ENCODE peak calls at places on chromosomes 4 and X, in ten cellular contexts. One of them, this sample, is unnamed.

GRCh38 chr4:165328101-165328425 is 594 bp downstream of the MSMO1 start:
- DNase-seq in GM10248: no peak
- DNase-seq in anterior cingulate cortex: no peak
- DNase-seq in KBM-7: no peak
- DNase-seq in CD8-positive, alpha-beta T cell: no peak
- DNase-seq in NCI-H1930: no peak
- DNase-seq in posterior cingulate gyrus: no peak
- DNase-seq in GM13977: no peak
- DNase-seq in NCI-H146: no peak
- DNase-seq in colonic mucosa: no peak
- DNase-seq in this sample: no peak

GRCh38 chr4:38154681-38155588 is 194.7 kb downstream of the PTTG2 start:
- DNase-seq in anterior cingulate cortex: peak
- DNase-seq in NCI-H1930: no peak
- DNase-seq in colonic mucosa: peak
- DNase-seq in KBM-7: peak
- DNase-seq in NCI-H146: no peak
- DNase-seq in GM10248: no peak
- DNase-seq in CD8-positive, alpha-beta T cell: no peak
- DNase-seq in posterior cingulate gyrus: no peak
- DNase-seq in GM13977: no peak
- DNase-seq in this sample: no peak

GRCh38 chr4:161987611-161988010 is 176.2 kb downstream of the FSTL5 start:
- DNase-seq in NCI-H146: no peak
- DNase-seq in GM10248: no peak
- DNase-seq in NCI-H1930: no peak
- DNase-seq in colonic mucosa: no peak
- DNase-seq in anterior cingulate cortex: no peak
- DNase-seq in posterior cingulate gyrus: no peak
- DNase-seq in GM13977: no peak
- DNase-seq in KBM-7: no peak
- DNase-seq in CD8-positive, alpha-beta T cell: no peak
- DNase-seq in this sample: no peak

GRCh38 chrX:108299101-108299591 is 139.1 kb downstream of the COL4A6 start:
- DNase-seq in colonic mucosa: no peak
- DNase-seq in NCI-H146: no peak
- DNase-seq in NCI-H1930: no peak
- DNase-seq in CD8-positive, alpha-beta T cell: no peak
- DNase-seq in GM13977: no peak
- DNase-seq in KBM-7: no peak
- DNase-seq in GM10248: peak
- DNase-seq in anterior cingulate cortex: no peak
- DNase-seq in posterior cingulate gyrus: no peak
- DNase-seq in this sample: no peak

GRCh38 chr4:113339430-113339813 is 290.0 kb downstream of the ANK2 start:
- DNase-seq in anterior cingulate cortex: no peak
- DNase-seq in colonic mucosa: no peak
- DNase-seq in GM10248: no peak
- DNase-seq in NCI-H146: no peak
- DNase-seq in KBM-7: no peak
- DNase-seq in CD8-positive, alpha-beta T cell: no peak
- DNase-seq in NCI-H1930: no peak
- DNase-seq in GM13977: no peak
- DNase-seq in posterior cingulate gyrus: no peak
- DNase-seq in this sample: no peak

GRCh38 chrX:154021131-154021611 is 1.5 kb upstream of the IRAK1 start:
- DNase-seq in colonic mucosa: no peak
- DNase-seq in NCI-H1930: no peak
- DNase-seq in GM13977: no peak
- DNase-seq in GM10248: no peak
- DNase-seq in NCI-H146: no peak
- DNase-seq in posterior cingulate gyrus: no peak
- DNase-seq in KBM-7: no peak
- DNase-seq in anterior cingulate cortex: no peak
- DNase-seq in CD8-positive, alpha-beta T cell: no peak
- DNase-seq in this sample: no peak

GRCh38 chr4:3720461-3720860 is 45.7 kb upstream of the ADRA2C start:
- DNase-seq in GM10248: no peak
- DNase-seq in NCI-H146: peak
- DNase-seq in posterior cingulate gyrus: no peak
- DNase-seq in CD8-positive, alpha-beta T cell: no peak
- DNase-seq in GM13977: no peak
- DNase-seq in NCI-H1930: peak
- DNase-seq in anterior cingulate cortex: no peak
- DNase-seq in KBM-7: no peak
- DNase-seq in colonic mucosa: no peak
- DNase-seq in this sample: no peak

GRCh38 chr4:83238393-83238792 is 46.2 kb downstream of the COQ2 start:
- DNase-seq in CD8-positive, alpha-beta T cell: no peak
- DNase-seq in KBM-7: no peak
- DNase-seq in anterior cingulate cortex: no peak
- DNase-seq in colonic mucosa: no peak
- DNase-seq in NCI-H1930: no peak
- DNase-seq in GM13977: no peak
- DNase-seq in posterior cingulate gyrus: no peak
- DNase-seq in GM10248: no peak
- DNase-seq in NCI-H146: no peak
- DNase-seq in this sample: no peak

GRCh38 chr4:102554482-102554881 is 53.3 kb downstream of the NFKB1 start:
- DNase-seq in GM10248: no peak
- DNase-seq in posterior cingulate gyrus: peak
- DNase-seq in CD8-positive, alpha-beta T cell: no peak
- DNase-seq in anterior cingulate cortex: no peak
- DNase-seq in NCI-H146: peak
- DNase-seq in colonic mucosa: no peak
- DNase-seq in KBM-7: no peak
- DNase-seq in NCI-H1930: peak
- DNase-seq in GM13977: no peak
- DNase-seq in this sample: no peak

GRCh38 chr4:175633310-175633709 is 178.8 kb downstream of the GPM6A start:
- DNase-seq in anterior cingulate cortex: no peak
- DNase-seq in CD8-positive, alpha-beta T cell: no peak
- DNase-seq in posterior cingulate gyrus: no peak
- DNase-seq in KBM-7: no peak
- DNase-seq in colonic mucosa: no peak
- DNase-seq in GM10248: no peak
- DNase-seq in GM13977: no peak
- DNase-seq in NCI-H1930: no peak
- DNase-seq in NCI-H146: no peak
- DNase-seq in this sample: no peak

GRCh38 chrX:107454302-107454701 is 4.8 kb downstream of the FRMPD3 start:
- DNase-seq in colonic mucosa: no peak
- DNase-seq in GM10248: no peak
- DNase-seq in GM13977: no peak
- DNase-seq in anterior cingulate cortex: no peak
- DNase-seq in KBM-7: no peak
- DNase-seq in posterior cingulate gyrus: no peak
- DNase-seq in CD8-positive, alpha-beta T cell: no peak
- DNase-seq in NCI-H146: no peak
- DNase-seq in NCI-H1930: no peak
- DNase-seq in this sample: no peak

GRCh38 chr4:24604558-24605214 is 20.3 kb upstream of the DHX15 start:
- DNase-seq in NCI-H1930: no peak
- DNase-seq in anterior cingulate cortex: no peak
- DNase-seq in colonic mucosa: no peak
- DNase-seq in GM13977: no peak
- DNase-seq in KBM-7: no peak
- DNase-seq in GM10248: no peak
- DNase-seq in NCI-H146: no peak
- DNase-seq in CD8-positive, alpha-beta T cell: no peak
- DNase-seq in posterior cingulate gyrus: no peak
- DNase-seq in this sample: no peak